ENCODE peak calls at places on chromosomes 12 and 14, in nine cellular contexts. One of them, this sample, is unnamed.

GRCh38 chr14:23300687-23301223 is 1.9 kb downstream of the PPP1R3E start:
- DNase-seq in astrocyte of the spinal cord: peak
- DNase-seq in MM.1S: no peak
- DNase-seq in small intestine: peak
- DNase-seq in activated CD8-positive, alpha-beta memory T cell treated with anti-CD3 and anti-CD28 coated beads, Interleukin-2, amount 50 U/mL, for 48 hours: peak
- DNase-seq in ovary: peak
- DNase-seq in Ammon's horn: no peak
- DNase-seq in left ventricle myocardium inferior: peak
- DNase-seq in AG04450: no peak
- DNase-seq in this sample: peak

GRCh38 chr12:50620050-50620974 is 115.5 kb downstream of the DIP2B start:
- DNase-seq in AG04450: no peak
- DNase-seq in astrocyte of the spinal cord: peak
- DNase-seq in activated CD8-positive, alpha-beta memory T cell treated with anti-CD3 and anti-CD28 coated beads, Interleukin-2, amount 50 U/mL, for 48 hours: peak
- DNase-seq in ovary: no peak
- DNase-seq in MM.1S: no peak
- DNase-seq in small intestine: no peak
- DNase-seq in Ammon's horn: peak
- DNase-seq in left ventricle myocardium inferior: no peak
- DNase-seq in this sample: peak

GRCh38 chr14:90774316-90774715 is 41.9 kb downstream of the TTC7B start:
- DNase-seq in Ammon's horn: no peak
- DNase-seq in ovary: no peak
- DNase-seq in AG04450: no peak
- DNase-seq in left ventricle myocardium inferior: no peak
- DNase-seq in MM.1S: no peak
- DNase-seq in astrocyte of the spinal cord: no peak
- DNase-seq in small intestine: no peak
- DNase-seq in activated CD8-positive, alpha-beta memory T cell treated with anti-CD3 and anti-CD28 coated beads, Interleukin-2, amount 50 U/mL, for 48 hours: no peak
- DNase-seq in this sample: no peak

GRCh38 chr14:58280954-58281787 is 17.2 kb upstream of the ARID4A start:
- DNase-seq in astrocyte of the spinal cord: peak
- DNase-seq in ovary: no peak
- DNase-seq in Ammon's horn: peak
- DNase-seq in left ventricle myocardium inferior: no peak
- DNase-seq in AG04450: peak
- DNase-seq in activated CD8-positive, alpha-beta memory T cell treated with anti-CD3 and anti-CD28 coated beads, Interleukin-2, amount 50 U/mL, for 48 hours: no peak
- DNase-seq in small intestine: peak
- DNase-seq in MM.1S: no peak
- DNase-seq in this sample: no peak

GRCh38 chr14:73888460-73888725 is 1.7 kb downstream of the ZNF410 start:
- DNase-seq in ovary: no peak
- DNase-seq in Ammon's horn: no peak
- DNase-seq in activated CD8-positive, alpha-beta memory T cell treated with anti-CD3 and anti-CD28 coated beads, Interleukin-2, amount 50 U/mL, for 48 hours: no peak
- DNase-seq in left ventricle myocardium inferior: no peak
- DNase-seq in astrocyte of the spinal cord: peak
- DNase-seq in MM.1S: no peak
- DNase-seq in AG04450: no peak
- DNase-seq in small intestine: peak
- DNase-seq in this sample: no peak

GRCh38 chr12:62435337-62436163 is 31.1 kb upstream of the MON2 start:
- DNase-seq in AG04450: peak
- DNase-seq in left ventricle myocardium inferior: peak
- DNase-seq in MM.1S: peak
- DNase-seq in activated CD8-positive, alpha-beta memory T cell treated with anti-CD3 and anti-CD28 coated beads, Interleukin-2, amount 50 U/mL, for 48 hours: peak
- DNase-seq in Ammon's horn: peak
- DNase-seq in ovary: peak
- DNase-seq in astrocyte of the spinal cord: peak
- DNase-seq in small intestine: peak
- DNase-seq in this sample: peak

GRCh38 chr12:87816186-87816585 is 213.0 kb downstream of the C12orf50 start:
- DNase-seq in small intestine: no peak
- DNase-seq in activated CD8-positive, alpha-beta memory T cell treated with anti-CD3 and anti-CD28 coated beads, Interleukin-2, amount 50 U/mL, for 48 hours: no peak
- DNase-seq in MM.1S: no peak
- DNase-seq in astrocyte of the spinal cord: peak
- DNase-seq in ovary: no peak
- DNase-seq in AG04450: no peak
- DNase-seq in Ammon's horn: no peak
- DNase-seq in left ventricle myocardium inferior: no peak
- DNase-seq in this sample: no peak

GRCh38 chr12:18454330-18454729 is 193.0 kb downstream of the PIK3C2G start:
- DNase-seq in AG04450: no peak
- DNase-seq in Ammon's horn: no peak
- DNase-seq in MM.1S: no peak
- DNase-seq in activated CD8-positive, alpha-beta memory T cell treated with anti-CD3 and anti-CD28 coated beads, Interleukin-2, amount 50 U/mL, for 48 hours: no peak
- DNase-seq in ovary: no peak
- DNase-seq in astrocyte of the spinal cord: no peak
- DNase-seq in left ventricle myocardium inferior: no peak
- DNase-seq in small intestine: no peak
- DNase-seq in this sample: no peak

GRCh38 chr12:38502420-38502819 is 185.8 kb downstream of the ALG10B start:
- DNase-seq in small intestine: no peak
- DNase-seq in astrocyte of the spinal cord: no peak
- DNase-seq in ovary: no peak
- DNase-seq in activated CD8-positive, alpha-beta memory T cell treated with anti-CD3 and anti-CD28 coated beads, Interleukin-2, amount 50 U/mL, for 48 hours: no peak
- DNase-seq in Ammon's horn: peak
- DNase-seq in AG04450: no peak
- DNase-seq in MM.1S: no peak
- DNase-seq in left ventricle myocardium inferior: no peak
- DNase-seq in this sample: no peak

GRCh38 chr12:112905451-112906089 is 1.2 kb upstream of the OAS1 start:
- DNase-seq in astrocyte of the spinal cord: no peak
- DNase-seq in left ventricle myocardium inferior: no peak
- DNase-seq in small intestine: peak
- DNase-seq in Ammon's horn: no peak
- DNase-seq in MM.1S: no peak
- DNase-seq in ovary: no peak
- DNase-seq in AG04450: no peak
- DNase-seq in activated CD8-positive, alpha-beta memory T cell treated with anti-CD3 and anti-CD28 coated beads, Interleukin-2, amount 50 U/mL, for 48 hours: no peak
- DNase-seq in this sample: peak

GRCh38 chr12:123490089-123490488 is 32.1 kb downstream of the SNRNP35 start:
- DNase-seq in activated CD8-positive, alpha-beta memory T cell treated with anti-CD3 and anti-CD28 coated beads, Interleukin-2, amount 50 U/mL, for 48 hours: no peak
- DNase-seq in left ventricle myocardium inferior: no peak
- DNase-seq in AG04450: no peak
- DNase-seq in MM.1S: no peak
- DNase-seq in small intestine: no peak
- DNase-seq in astrocyte of the spinal cord: no peak
- DNase-seq in Ammon's horn: no peak
- DNase-seq in ovary: no peak
- DNase-seq in this sample: no peak

GRCh38 chr12:105944628-105945027 is 194.1 kb downstream of the NUAK1 start:
- DNase-seq in small intestine: no peak
- DNase-seq in ovary: no peak
- DNase-seq in AG04450: no peak
- DNase-seq in activated CD8-positive, alpha-beta memory T cell treated with anti-CD3 and anti-CD28 coated beads, Interleukin-2, amount 50 U/mL, for 48 hours: no peak
- DNase-seq in MM.1S: no peak
- DNase-seq in left ventricle myocardium inferior: no peak
- DNase-seq in astrocyte of the spinal cord: no peak
- DNase-seq in Ammon's horn: no peak
- DNase-seq in this sample: no peak

GRCh38 chr14:85241022-85241880 is 288.7 kb upstream of the FLRT2 start:
- DNase-seq in small intestine: no peak
- DNase-seq in left ventricle myocardium inferior: no peak
- DNase-seq in Ammon's horn: no peak
- DNase-seq in AG04450: no peak
- DNase-seq in MM.1S: no peak
- DNase-seq in activated CD8-positive, alpha-beta memory T cell treated with anti-CD3 and anti-CD28 coated beads, Interleukin-2, amount 50 U/mL, for 48 hours: no peak
- DNase-seq in astrocyte of the spinal cord: peak
- DNase-seq in ovary: peak
- DNase-seq in this sample: no peak

GRCh38 chr12:28189774-28190320 is 409 bp upstream of the CCDC91 start:
- DNase-seq in MM.1S: no peak
- DNase-seq in left ventricle myocardium inferior: no peak
- DNase-seq in activated CD8-positive, alpha-beta memory T cell treated with anti-CD3 and anti-CD28 coated beads, Interleukin-2, amount 50 U/mL, for 48 hours: peak
- DNase-seq in ovary: no peak
- DNase-seq in astrocyte of the spinal cord: no peak
- DNase-seq in small intestine: no peak
- DNase-seq in Ammon's horn: no peak
- DNase-seq in AG04450: no peak
- DNase-seq in this sample: no peak

GRCh38 chr14:104240426-104241157 is 102.2 kb downstream of the KIF26A start:
- DNase-seq in left ventricle myocardium inferior: no peak
- DNase-seq in small intestine: peak
- DNase-seq in activated CD8-positive, alpha-beta memory T cell treated with anti-CD3 and anti-CD28 coated beads, Interleukin-2, amount 50 U/mL, for 48 hours: no peak
- DNase-seq in MM.1S: no peak
- DNase-seq in ovary: no peak
- DNase-seq in astrocyte of the spinal cord: no peak
- DNase-seq in Ammon's horn: no peak
- DNase-seq in AG04450: no peak
- DNase-seq in this sample: peak

GRCh38 chr12:113476093-113476986 is 4.7 kb upstream of the LHX5 start:
- DNase-seq in small intestine: no peak
- DNase-seq in ovary: no peak
- DNase-seq in left ventricle myocardium inferior: no peak
- DNase-seq in astrocyte of the spinal cord: no peak
- DNase-seq in Ammon's horn: no peak
- DNase-seq in activated CD8-positive, alpha-beta memory T cell treated with anti-CD3 and anti-CD28 coated beads, Interleukin-2, amount 50 U/mL, for 48 hours: peak
- DNase-seq in MM.1S: no peak
- DNase-seq in AG04450: no peak
- DNase-seq in this sample: no peak

GRCh38 chr12:42707312-42707711 is 117.8 kb upstream of the PRICKLE1 start:
- DNase-seq in astrocyte of the spinal cord: no peak
- DNase-seq in activated CD8-positive, alpha-beta memory T cell treated with anti-CD3 and anti-CD28 coated beads, Interleukin-2, amount 50 U/mL, for 48 hours: no peak
- DNase-seq in small intestine: no peak
- DNase-seq in Ammon's horn: no peak
- DNase-seq in AG04450: no peak
- DNase-seq in left ventricle myocardium inferior: no peak
- DNase-seq in ovary: no peak
- DNase-seq in MM.1S: no peak
- DNase-seq in this sample: no peak

GRCh38 chr12:110545812-110546211 is 37.3 kb downstream of the PPTC7 start:
- DNase-seq in small intestine: no peak
- DNase-seq in Ammon's horn: no peak
- DNase-seq in astrocyte of the spinal cord: no peak
- DNase-seq in activated CD8-positive, alpha-beta memory T cell treated with anti-CD3 and anti-CD28 coated beads, Interleukin-2, amount 50 U/mL, for 48 hours: no peak
- DNase-seq in MM.1S: no peak
- DNase-seq in ovary: no peak
- DNase-seq in AG04450: no peak
- DNase-seq in left ventricle myocardium inferior: no peak
- DNase-seq in this sample: no peak

GRCh38 chr12:112252184-112252583 is 126.8 kb downstream of the TRAFD1 start:
- DNase-seq in ovary: no peak
- DNase-seq in left ventricle myocardium inferior: no peak
- DNase-seq in activated CD8-positive, alpha-beta memory T cell treated with anti-CD3 and anti-CD28 coated beads, Interleukin-2, amount 50 U/mL, for 48 hours: no peak
- DNase-seq in small intestine: no peak
- DNase-seq in AG04450: no peak
- DNase-seq in astrocyte of the spinal cord: peak
- DNase-seq in MM.1S: no peak
- DNase-seq in Ammon's horn: peak
- DNase-seq in this sample: no peak

GRCh38 chr12:58703911-58704310 is 216.4 kb downstream of the LRIG3 start:
- DNase-seq in activated CD8-positive, alpha-beta memory T cell treated with anti-CD3 and anti-CD28 coated beads, Interleukin-2, amount 50 U/mL, for 48 hours: no peak
- DNase-seq in AG04450: no peak
- DNase-seq in left ventricle myocardium inferior: no peak
- DNase-seq in small intestine: no peak
- DNase-seq in astrocyte of the spinal cord: no peak
- DNase-seq in ovary: no peak
- DNase-seq in MM.1S: no peak
- DNase-seq in Ammon's horn: no peak
- DNase-seq in this sample: no peak

This sample was measured in NCI-H1092 treated with DMSO at 0.1 percent for 48 hours.